ENCODE peak calls at places on chromosomes 1 and 21, in seven cellular contexts. L is AG04450, Q is tibial artery, X is fibroblast of lung, Y is AG10803, P is mucosa of descending colon, K is spleen. W is an unnamed sample.

GRCh38 chr1:209885403-209886218 is 52.4 kb upstream of the SYT14 start:
- DNase-seq in Y (no peak), K (no peak), P (no peak), L (no peak), Q (no peak), X (no peak), W (no peak)

GRCh38 chr1:11800756-11801433 is 4.9 kb downstream of the MTHFR start:
- DNase-seq in Y (no peak), Q (no peak), K (no peak), P (no peak), L (no peak), X (no peak), W (no peak)

GRCh38 chr21:43718872-43719747 is at the start of gene PDXK:
- DNase-seq in Q (peak), X (peak), Y (peak), P (peak), L (no peak), K (peak), W (peak)

GRCh38 chr1:44418022-44418673 is 13.1 kb downstream of the RNF220 start:
- DNase-seq in P (no peak), Y (no peak), Q (no peak), L (no peak), X (no peak), K (no peak), W (no peak)

GRCh38 chr1:221925947-221926346 is 184.1 kb upstream of the DUSP10 start:
- DNase-seq in X (no peak), K (no peak), Q (no peak), L (no peak), P (no peak), Y (no peak), W (no peak)

GRCh38 chr21:45011911-45012660 is 62.3 kb upstream of the ADARB1 start:
- DNase-seq in Y (peak), Q (peak), X (peak), L (peak), P (peak), K (peak), W (peak)

GRCh38 chr1:117696567-117696966 is 90.7 kb downstream of the TENT5C start:
- DNase-seq in L (peak), X (peak), K (no peak), Y (peak), Q (no peak), P (no peak), W (no peak)

GRCh38 chr1:185156321-185156853 is 366 bp downstream of the TRMT1L start:
- DNase-seq in K (peak), L (no peak), P (no peak), Y (peak), Q (no peak), X (peak), W (no peak)

GRCh38 chr21:42009018-42009830 is 936 bp downstream of the ZBTB21 start:
- DNase-seq in L (no peak), Y (peak), K (peak), Q (peak), P (peak), X (peak), W (peak)

GRCh38 chr1:221711642-221712041 is 30.2 kb downstream of the DUSP10 start:
- DNase-seq in L (no peak), Q (no peak), P (no peak), X (no peak), Y (no peak), K (no peak), W (no peak)

GRCh38 chr1:233993651-233994050 is 89.2 kb downstream of the SLC35F3 start:
- DNase-seq in Q (no peak), X (no peak), Y (no peak), K (no peak), P (no peak), L (no peak), W (no peak)

GRCh38 chr1:61058477-61059245 is 23.7 kb upstream of the NFIA start:
- DNase-seq in L (no peak), Y (peak), K (no peak), X (peak), P (no peak), Q (no peak), W (no peak)

GRCh38 chr1:17819129-17819802 is 64.1 kb downstream of the ACTL8 start:
- DNase-seq in L (no peak), K (no peak), Q (no peak), Y (no peak), P (no peak), X (no peak), W (no peak)

GRCh38 chr1:185342672-185343259 is 25.7 kb upstream of the IVNS1ABP start:
- DNase-seq in K (no peak), P (no peak), X (no peak), Q (no peak), Y (no peak), L (no peak), W (no peak)

GRCh38 chr21:42725416-42725930 is 72.1 kb downstream of the PDE9A start:
- DNase-seq in Q (no peak), Y (no peak), P (no peak), X (no peak), L (no peak), K (no peak), W (no peak)

GRCh38 chr1:191707288-191707687 is 451.0 kb upstream of the RGS18 start:
- DNase-seq in X (peak), Y (peak), Q (no peak), P (no peak), L (peak), K (no peak), W (no peak)

GRCh38 chr1:167762061-167762746 is 40.4 kb downstream of the MPZL1 start:
- DNase-seq in P (no peak), Q (no peak), X (no peak), L (no peak), Y (no peak), K (no peak), W (no peak)

GRCh38 chr1:91831132-91831930 is 54.6 kb downstream of the TGFBR3 start:
- DNase-seq in P (no peak), Y (peak), L (no peak), Q (no peak), X (peak), K (no peak), W (no peak)

GRCh38 chr1:230068952-230069684 is 2.1 kb downstream of the GALNT2 start:
- DNase-seq in Y (no peak), P (no peak), X (peak), Q (no peak), L (no peak), K (no peak), W (no peak)

GRCh38 chr1:10730985-10731384 is 65.5 kb downstream of the CASZ1 start:
- DNase-seq in Q (no peak), Y (peak), X (peak), P (no peak), L (peak), K (no peak), W (no peak)

GRCh38 chr1:203593723-203594122 is 32.9 kb upstream of the ATP2B4 start:
- DNase-seq in Y (no peak), K (peak), Q (no peak), P (no peak), X (peak), L (no peak), W (no peak)

GRCh38 chr1:156727914-156728598 is at the start of gene METTL25B:
- DNase-seq in P (peak), K (peak), Y (peak), X (peak), Q (peak), L (no peak), W (peak)

GRCh38 chr1:209733409-209734192 is 22.3 kb upstream of the TRAF3IP3 start:
- DNase-seq in P (no peak), Y (peak), X (no peak), K (no peak), L (no peak), Q (no peak), W (no peak)

GRCh38 chr1:206469411-206469932 is 804 bp upstream of the IKBKE start:
- DNase-seq in Q (no peak), L (no peak), P (peak), Y (no peak), X (no peak), K (peak), W (no peak)

GRCh38 chr1:220994671-220995070 is 115.4 kb downstream of the HLX start:
- DNase-seq in L (no peak), Y (no peak), K (no peak), P (no peak), Q (no peak), X (no peak), W (no peak)

GRCh38 chr1:14746393-14746792 is 147.9 kb downstream of the KAZN start:
- DNase-seq in P (no peak), K (no peak), X (no peak), L (no peak), Q (no peak), Y (no peak), W (no peak)

GRCh38 chr1:224867715-224868114 is 61.8 kb upstream of the DNAH14 start:
- DNase-seq in P (no peak), Y (peak), Q (no peak), L (no peak), K (no peak), X (no peak), W (no peak)

GRCh38 chr1:85289207-85289847 is 12.9 kb upstream of the BCL10 start:
- DNase-seq in X (peak), P (no peak), K (no peak), Y (peak), Q (no peak), L (peak), W (no peak)

GRCh38 chr1:177355575-177355974 is 184.8 kb downstream of the BRINP2 start:
- DNase-seq in P (no peak), Q (no peak), Y (peak), X (peak), L (peak), K (no peak), W (no peak)

GRCh38 chr1:202241376-202242079 is 47.9 kb downstream of the LGR6 start:
- DNase-seq in Y (no peak), X (no peak), K (peak), Q (peak), P (no peak), L (no peak), W (no peak)

GRCh38 chr1:31058012-31058411 is 7.5 kb downstream of the PUM1 start:
- DNase-seq in X (no peak), L (no peak), Q (no peak), P (no peak), Y (no peak), K (no peak), W (no peak)

GRCh38 chr1:23254584-23254983 is 37.3 kb upstream of the HTR1D start:
- DNase-seq in Q (no peak), K (no peak), Y (no peak), P (no peak), X (no peak), L (no peak), W (no peak)
- TF ChIP-seq CTCF in Q (no peak), K (no peak), Y (no peak), P (no peak), X (no peak), L (no peak), W (no peak)

GRCh38 chr1:109808703-109809102 is 45.0 kb upstream of the EPS8L3 start:
- DNase-seq in Q (no peak), X (no peak), L (no peak), K (no peak), P (no peak), Y (no peak), W (no peak)
- TF ChIP-seq CTCF in Q (no peak), X (no peak), L (no peak), K (no peak), P (no peak), Y (no peak), W (no peak)

GRCh38 chr1:170669586-170670332 is 5.8 kb downstream of the PRRX1 start:
- DNase-seq in P (no peak), L (no peak), K (no peak), Q (no peak), X (no peak), Y (no peak), W (no peak)

GRCh38 chr1:170671629-170671963 is 7.7 kb downstream of the PRRX1 start:
- DNase-seq in X (no peak), P (no peak), Q (no peak), L (no peak), Y (no peak), K (no peak), W (no peak)

GRCh38 chr1:170668301-170668789 is 4.4 kb downstream of the PRRX1 start:
- DNase-seq in L (no peak), K (no peak), P (no peak), Y (peak), Q (peak), X (peak), W (no peak)

GRCh38 chr1:170669036-170669435 is 5.1 kb downstream of the PRRX1 start:
- DNase-seq in K (no peak), L (no peak), X (no peak), P (no peak), Q (no peak), Y (no peak), W (no peak)

GRCh38 chr1:170670751-170671628 is 7.1 kb downstream of the PRRX1 start:
- DNase-seq in L (no peak), P (peak), K (no peak), X (peak), Y (no peak), Q (peak), W (peak)
- TF ChIP-seq CTCF in L (peak), P (peak), K (no peak), X (peak), Y (peak), Q (peak), W (peak)

DNA sequence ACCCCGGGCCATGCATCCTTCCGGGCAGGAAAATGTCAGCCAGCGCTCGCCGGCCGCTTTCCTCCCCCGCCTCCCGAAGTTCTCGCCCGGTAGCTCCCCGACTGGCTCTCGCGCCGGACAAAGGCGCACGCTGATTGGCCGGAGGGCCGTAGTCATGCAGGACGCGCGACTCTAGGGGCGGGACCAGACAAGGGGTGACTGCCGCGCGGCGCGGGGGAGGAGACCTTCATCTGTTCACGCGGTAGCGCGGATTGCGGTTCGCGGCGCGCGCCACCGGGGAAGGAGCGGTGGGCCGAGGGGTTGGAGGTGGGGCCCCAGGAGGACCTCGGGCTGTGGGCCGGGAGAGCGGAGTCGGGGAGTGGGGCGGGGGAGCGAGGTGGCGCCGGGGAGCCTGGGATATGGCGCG is at the start of gene FLVCR1:
- DNase-seq in K (peak), L (peak), Y (peak), X (peak), P (peak), Q (peak), W (peak)
- TF ChIP-seq CTCF in K (no peak), L (no peak), Y (no peak), X (no peak), P (no peak), Q (no peak), W (no peak)

DNA sequence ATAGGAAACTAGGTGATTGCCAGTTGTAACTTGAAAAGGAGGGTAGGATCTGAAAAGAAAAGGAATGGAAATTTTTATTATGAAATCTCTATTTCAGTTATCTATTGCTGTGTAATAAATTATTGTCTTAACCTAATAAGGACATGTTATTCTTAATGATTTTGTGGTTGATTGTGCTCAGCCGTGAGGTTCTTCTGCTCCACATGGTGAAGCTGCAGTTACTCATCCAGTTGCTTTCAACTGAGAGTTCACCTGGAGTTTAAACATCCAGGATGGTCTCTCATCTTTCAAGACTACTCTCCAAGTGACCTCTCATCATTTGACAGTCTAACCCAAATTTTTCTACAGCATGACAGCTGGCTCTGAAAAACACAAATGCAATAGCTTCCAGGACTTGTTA is 96.0 kb downstream of the ATG4C start:
- DNase-seq in P (no peak), K (no peak), Y (no peak), X (no peak), Q (no peak), L (no peak), W (no peak)
- TF ChIP-seq CTCF in P (no peak), K (no peak), Y (no peak), X (no peak), Q (no peak), L (no peak), W (no peak)

GRCh38 chr1:205270764-205271163 is 43.0 kb downstream of the TMCC2 start:
- DNase-seq in K (no peak), P (no peak), X (peak), Q (no peak), L (no peak), Y (no peak), W (no peak)

GRCh38 chr1:205272541-205272940 is 44.8 kb downstream of the TMCC2 start:
- DNase-seq in P (no peak), K (no peak), Y (no peak), X (no peak), Q (no peak), L (no peak), W (no peak)

GRCh38 chr1:205271745-205272144 is 44.0 kb downstream of the TMCC2 start:
- DNase-seq in L (no peak), X (no peak), Y (no peak), Q (no peak), P (peak), K (no peak), W (no peak)

GRCh38 chr1:205270271-205270670 is 42.5 kb downstream of the TMCC2 start:
- DNase-seq in P (peak), Q (no peak), L (no peak), K (no peak), Y (no peak), X (no peak), W (no peak)

DNA sequence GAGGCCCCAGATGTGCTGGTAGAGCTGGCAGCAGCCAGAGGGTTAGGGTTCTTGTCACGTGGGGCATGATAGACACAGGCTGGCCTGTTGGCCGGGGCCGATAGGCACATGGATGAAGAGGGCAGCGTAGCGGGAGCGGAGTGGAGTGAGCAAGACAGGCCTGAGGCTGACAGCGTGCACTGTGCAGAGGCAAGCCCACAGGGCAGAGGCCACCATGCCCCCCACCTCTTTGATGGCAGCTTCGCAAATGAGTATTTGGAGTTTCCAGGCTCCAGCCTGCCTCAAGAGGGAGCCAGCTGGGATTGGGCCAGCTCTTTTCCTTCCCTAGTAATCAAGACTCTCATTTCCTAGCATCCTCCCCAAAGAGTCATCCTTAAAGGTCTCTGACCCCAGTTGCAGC is 43.5 kb downstream of the TMCC2 start:
- DNase-seq in X (peak), Y (no peak), Q (no peak), L (no peak), K (no peak), P (peak), W (no peak)
- TF ChIP-seq CTCF in X (peak), Y (no peak), Q (no peak), L (peak), K (no peak), P (no peak), W (no peak)

GRCh38 chr1:47931395-47931794 is 65.8 kb downstream of the TRABD2B start:
- DNase-seq in Q (no peak), Y (no peak), P (no peak), X (no peak), L (no peak), K (no peak), W (no peak)
- TF ChIP-seq CTCF in Q (peak), Y (no peak), P (no peak), X (no peak), L (no peak), K (peak), W (no peak)

W was measured in mesothelial cell of epicardium.